ENCODE peak calls at places on chromosomes 13 and 19, in six cellular contexts. U is neuronal stem cell, T is mesendoderm, L is IMR-90, C is H9, F is mesenchymal stem cell. K is an unnamed sample.

GRCh38 chr19:1837625-1838105 is 10.6 kb downstream of the REXO1 start:
- DNase-seq in U (no peak), T (peak), L (no peak), C (peak), F (no peak), K (peak)

GRCh38 chr13:22428188-22428828 is 752.5 kb upstream of the SGCG start:
- DNase-seq in U (no peak), T (peak), L (no peak), C (no peak), F (peak), K (no peak)

GRCh38 chr19:36528921-36529518 is 949 bp upstream of the ZNF260 start:
- DNase-seq in U (no peak), T (peak), L (no peak), C (peak), F (no peak), K (peak)

GRCh38 chr13:94992277-94992989 is 280.1 kb upstream of the SOX21 start:
- DNase-seq in U (no peak), T (no peak), L (no peak), C (no peak), F (no peak), K (no peak)

GRCh38 chr19:50580970-50581636 is 12.9 kb upstream of the LRRC4B start:
- DNase-seq in U (no peak), T (peak), L (no peak), C (no peak), F (no peak), K (no peak)

GRCh38 chr13:40161931-40162330 is 504.5 kb downstream of the FOXO1 start:
- DNase-seq in U (no peak), T (no peak), L (no peak), C (no peak), F (no peak), K (no peak)

GRCh38 chr19:32017341-32017948 is 328.0 kb upstream of the ZNF507 start:
- DNase-seq in U (no peak), T (no peak), L (no peak), C (no peak), F (no peak), K (no peak)

GRCh38 chr19:57314146-57314545 is 6.1 kb upstream of the ZNF543 start:
- DNase-seq in U (no peak), T (no peak), L (no peak), C (no peak), F (no peak), K (no peak)

GRCh38 chr19:47437500-47437899 is 18.2 kb upstream of the MEIS3 start:
- DNase-seq in U (no peak), T (no peak), L (no peak), C (no peak), F (no peak), K (no peak)

GRCh38 chr19:46195104-46195503 is 34.4 kb upstream of the IGFL1 start:
- DNase-seq in U (no peak), T (no peak), L (no peak), C (no peak), F (no peak), K (no peak)

GRCh38 chr19:43438291-43439162 is 23.8 kb downstream of the TEX101 start:
- DNase-seq in U (no peak), T (no peak), L (peak), C (no peak), F (no peak), K (no peak)

GRCh38 chr19:28020631-28021315 is 1192.2 kb downstream of the UQCRFS1 start:
- DNase-seq in U (no peak), T (peak), L (no peak), C (no peak), F (no peak), K (no peak)

GRCh38 chr13:101623469-101624209 is 171.2 kb downstream of the ITGBL1 start:
- DNase-seq in U (no peak), T (no peak), L (peak), C (no peak), F (peak), K (no peak)

GRCh38 chr13:21703846-21704245 is 33.0 kb downstream of the FGF9 start:
- DNase-seq in U (no peak), T (no peak), L (no peak), C (no peak), F (no peak), K (no peak)

GRCh38 chr13:100608906-100609305 is 20.3 kb upstream of the GGACT start:
- DNase-seq in U (no peak), T (no peak), L (no peak), C (no peak), F (no peak), K (no peak)

GRCh38 chr19:6822311-6822670 is 49.8 kb downstream of the VAV1 start:
- DNase-seq in U (no peak), T (no peak), L (no peak), C (no peak), F (no peak), K (no peak)

GRCh38 chr19:11451327-11451941 is 16.0 kb downstream of the PRKCSH start:
- DNase-seq in U (no peak), T (no peak), L (no peak), C (peak), F (no peak), K (no peak)

GRCh38 chr13:49403966-49404365 is 39.9 kb downstream of the CAB39L start:
- DNase-seq in U (no peak), T (no peak), L (no peak), C (no peak), F (no peak), K (no peak)

GRCh38 chr19:15291666-15292065 is 40.7 kb downstream of the BRD4 start:
- DNase-seq in U (no peak), T (no peak), L (peak), C (no peak), F (peak), K (no peak)

GRCh38 chr19:6778386-6778785 is 5.9 kb downstream of the VAV1 start:
- DNase-seq in U (no peak), T (no peak), L (no peak), C (no peak), F (no peak), K (no peak)

GRCh38 chr19:10797541-10798256 is 38.3 kb downstream of the TMED1 start:
- DNase-seq in U (no peak), T (no peak), L (no peak), C (no peak), F (no peak), K (no peak)

GRCh38 chr19:32022946-32023832 is 322.2 kb upstream of the ZNF507 start:
- DNase-seq in U (no peak), T (no peak), L (no peak), C (no peak), F (no peak), K (no peak)

GRCh38 chr19:7391218-7391670 is 42.5 kb downstream of the ARHGEF18 start:
- DNase-seq in U (no peak), T (no peak), L (peak), C (no peak), F (peak), K (no peak)

GRCh38 chr13:30617315-30618185 is at the start of gene USPL1:
- DNase-seq in U (peak), T (peak), L (peak), C (peak), F (peak), K (peak)

GRCh38 chr13:30618938-30619289 is 1.2 kb downstream of the USPL1 start:
- DNase-seq in U (no peak), T (no peak), L (no peak), C (no peak), F (no peak), K (no peak)

GRCh38 chr13:30616927-30617314 is 799 bp upstream of the USPL1 start:
- DNase-seq in U (no peak), T (peak), L (peak), C (no peak), F (peak), K (no peak)

GRCh38 chr13:30619731-30620130 is 2.0 kb downstream of the USPL1 start:
- DNase-seq in U (no peak), T (no peak), L (no peak), C (no peak), F (peak), K (no peak)

GRCh38 chr13:30618186-30618937 is 642 bp downstream of the USPL1 start:
- DNase-seq in U (peak), T (no peak), L (no peak), C (no peak), F (peak), K (no peak)
- H2BK120ac ChIP-seq in U (no peak), T (no peak), L (peak), C (no peak), F (no peak), K (no peak)

DNA sequence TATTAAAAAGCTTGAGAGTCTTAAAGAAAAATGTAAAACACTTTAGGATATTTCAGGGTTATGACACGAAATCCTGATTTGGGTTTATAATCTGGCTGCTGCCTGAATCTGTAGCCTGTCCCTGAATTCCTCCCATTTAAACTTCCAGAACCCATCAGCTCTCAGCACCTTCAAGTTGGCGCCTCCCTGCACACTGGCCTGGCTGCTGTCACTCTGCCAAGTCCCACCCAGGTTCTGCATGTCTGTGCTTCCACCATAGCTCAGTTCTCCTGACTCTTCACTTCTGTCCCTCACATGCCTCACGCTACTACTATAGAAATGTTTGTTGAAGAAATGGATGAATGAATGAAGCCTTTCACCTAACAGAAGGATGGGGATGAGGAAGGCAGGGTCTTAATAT is 55.7 kb upstream of the RFXAP start:
- DNase-seq in U (no peak), T (no peak), L (no peak), C (no peak), F (no peak), K (no peak)
- H2BK120ac ChIP-seq in U (no peak), T (no peak), L (no peak), C (no peak), F (no peak), K (no peak)

DNA sequence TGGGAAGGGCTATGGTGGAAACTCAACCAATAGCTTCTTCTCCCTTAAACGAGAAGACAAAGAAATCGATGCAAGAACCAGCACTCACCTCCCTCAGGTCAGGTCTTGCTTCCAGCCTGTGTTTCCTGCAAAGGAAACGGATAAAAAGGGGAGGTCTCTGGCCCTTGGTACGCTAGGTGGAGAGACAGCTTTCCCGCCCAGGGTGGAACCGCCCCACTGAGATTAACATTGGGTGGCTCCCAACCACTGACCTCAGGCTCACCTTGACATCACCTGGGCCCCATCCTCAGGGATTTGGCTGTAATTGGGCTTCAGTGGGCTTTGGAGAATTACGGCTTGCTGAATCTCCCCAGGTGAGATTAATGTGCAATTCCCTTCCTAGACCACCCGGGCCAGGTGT is at the start of gene NLRP7:
- DNase-seq in U (no peak), T (no peak), L (no peak), C (peak), F (no peak), K (no peak)
- H2BK120ac ChIP-seq in U (no peak), T (no peak), L (no peak), C (no peak), F (no peak), K (no peak)

GRCh38 chr19:39500543-39500942 is 1.8 kb downstream of the DLL3 start:
- DNase-seq in U (no peak), T (no peak), L (no peak), C (no peak), F (no peak), K (no peak)
- H2BK120ac ChIP-seq in U (no peak), T (no peak), L (no peak), C (no peak), F (no peak), K (no peak)

DNA sequence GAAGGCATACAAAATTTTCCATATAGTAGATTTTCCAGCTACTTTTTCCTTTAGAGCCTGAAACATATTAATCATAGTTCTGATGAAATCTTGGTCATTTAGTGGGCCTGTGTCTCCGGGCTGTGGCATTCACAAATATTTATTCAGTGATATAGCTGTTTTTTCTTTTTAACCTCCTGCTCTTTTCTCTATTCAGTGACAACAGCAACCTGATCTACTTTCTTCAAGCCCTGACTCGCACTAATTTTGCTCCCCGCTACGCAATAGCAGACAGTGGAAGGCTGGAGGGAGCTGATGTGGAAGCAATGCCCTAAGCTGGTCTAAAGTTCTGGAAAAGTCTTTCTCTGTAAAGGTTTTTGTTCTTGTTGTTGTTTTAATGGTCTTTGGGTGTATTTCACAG is 289.7 kb downstream of the SLITRK6 start:
- DNase-seq in U (no peak), T (no peak), L (peak), C (no peak), F (peak), K (no peak)
- H2BK120ac ChIP-seq in U (no peak), T (no peak), L (no peak), C (no peak), F (no peak), K (no peak)

GRCh38 chr19:55178781-55179569 is 1.1 kb downstream of the SYT5 start:
- DNase-seq in U (peak), T (peak), L (peak), C (peak), F (peak), K (peak)

GRCh38 chr19:55175117-55175867 is 4.8 kb downstream of the SYT5 start:
- DNase-seq in U (no peak), T (no peak), L (no peak), C (peak), F (no peak), K (peak)

GRCh38 chr19:55181740-55182139 is 1.7 kb upstream of the SYT5 start:
- DNase-seq in U (no peak), T (no peak), L (no peak), C (no peak), F (no peak), K (no peak)

GRCh38 chr19:55176116-55176515 is 4.0 kb downstream of the SYT5 start:
- DNase-seq in U (no peak), T (no peak), L (no peak), C (no peak), F (no peak), K (no peak)

GRCh38 chr19:55179570-55180484 is at the start of gene SYT5:
- DNase-seq in U (peak), T (peak), L (no peak), C (peak), F (no peak), K (peak)
- H2BK120ac ChIP-seq in U (peak), T (no peak), L (no peak), C (no peak), F (no peak), K (no peak)

GRCh38 chr19:48714759-48715261 is 4.7 kb downstream of the MAMSTR start:
- DNase-seq in U (no peak), T (no peak), L (no peak), C (no peak), F (no peak), K (no peak)
- H2BK120ac ChIP-seq in U (no peak), T (no peak), L (peak), C (no peak), F (peak), K (no peak)

GRCh38 chr13:114119196-114119595 is 13.2 kb downstream of the RASA3 start:
- DNase-seq in U (no peak), T (peak), L (peak), C (peak), F (peak), K (no peak)
- H2BK120ac ChIP-seq in U (no peak), T (no peak), L (peak), C (no peak), F (peak), K (no peak)

DNA sequence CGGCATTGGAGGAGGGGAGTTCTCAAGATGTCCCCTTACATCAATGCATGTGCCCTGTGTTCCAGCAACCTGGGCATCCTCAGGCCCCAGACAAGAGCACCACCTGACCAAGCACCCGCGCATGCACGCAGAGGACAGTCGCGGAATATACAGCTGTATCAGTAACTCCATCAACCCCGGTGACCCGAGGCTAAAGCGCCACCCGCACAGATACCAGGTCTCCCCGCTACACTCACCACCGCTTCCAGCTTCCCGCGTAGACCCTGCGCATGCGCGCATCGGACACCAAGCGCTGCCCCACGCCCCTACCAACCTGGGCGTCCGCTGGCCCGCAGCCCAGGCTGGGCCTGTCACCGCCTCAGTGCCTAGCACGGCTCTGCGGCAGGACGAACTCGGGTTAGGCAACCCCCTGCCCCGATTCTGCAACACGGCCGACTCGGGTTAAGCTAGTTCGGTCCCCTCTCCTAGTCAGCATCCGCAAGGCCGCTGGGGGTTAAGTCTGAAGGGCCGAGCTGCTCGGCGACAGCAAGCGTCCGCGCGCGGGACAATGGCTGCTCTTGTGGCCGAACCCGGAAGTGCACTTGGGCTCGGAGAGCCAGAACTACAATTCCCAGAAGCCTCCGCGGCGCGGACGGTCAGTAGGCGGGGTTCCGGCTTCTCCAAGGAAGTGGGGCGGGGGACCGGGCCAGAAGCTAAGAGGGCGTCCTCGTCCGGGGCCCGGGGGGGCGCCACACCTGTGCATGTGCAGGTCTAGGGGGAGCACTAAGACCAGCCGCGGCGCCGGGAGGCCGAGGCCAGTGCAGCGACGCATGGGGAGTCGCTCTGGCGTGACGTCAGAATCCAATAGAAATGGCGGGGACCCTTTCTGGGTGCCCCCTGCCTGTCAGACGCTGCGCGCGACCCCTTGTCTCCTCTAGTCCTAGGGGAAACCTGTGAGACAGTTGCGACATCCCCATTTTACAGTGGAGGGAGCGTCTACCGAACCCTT is at the start of gene ZNF180:
- DNase-seq in U (peak), T (peak), L (peak), C (peak), F (peak), K (peak)
- H2BK120ac ChIP-seq in U (peak), T (no peak), L (peak), C (no peak), F (peak), K (no peak)

GRCh38 chr13:112431734-112432133 is 55.6 kb downstream of the SPACA7 start:
- DNase-seq in U (no peak), T (no peak), L (no peak), C (no peak), F (no peak), K (no peak)
- H2BK120ac ChIP-seq in U (no peak), T (no peak), L (no peak), C (no peak), F (no peak), K (no peak)

K was measured in H1.